ENCODE peak calls at places on chromosomes 2 and 18, in six cellular contexts. T is mucosa of descending colon; J is prostate gland; I is brain microvascular endothelial cell; E is CD4-positive, alpha-beta T cell; L is GM06990. V is an unnamed sample.

GRCh38 chr2:96098900-96099590 is 17.3 kb downstream of the ADRA2B start:
- DNase-seq in J (no peak), L (no peak), T (no peak), E (no peak), I (no peak), V (no peak)

GRCh38 chr2:190467575-190468083 is 59.5 kb downstream of the MFSD6 start:
- DNase-seq in I (no peak), T (no peak), L (no peak), J (no peak), E (no peak), V (no peak)

GRCh38 chr2:177733322-177733855 is 339.2 kb downstream of the PDE11A start:
- DNase-seq in T (no peak), L (no peak), J (no peak), I (no peak), E (no peak), V (no peak)

GRCh38 chr2:149020432-149020851 is 18.1 kb upstream of the LYPD6B start:
- DNase-seq in J (peak; percentile 65), L (peak; percentile 79), T (peak; percentile 60), I (no peak), E (no peak), V (no peak)

GRCh38 chr18:64103979-64104378 is 44.9 kb downstream of the LINC00305 start:
- DNase-seq in E (no peak), J (no peak), T (no peak), I (no peak), L (no peak), V (no peak)

GRCh38 chr2:23385748-23386421 is 906 bp downstream of the KLHL29 start:
- DNase-seq in J (no peak), I (no peak), L (peak; percentile 51), E (no peak), T (peak; percentile 56), V (peak; percentile 73)

GRCh38 chr2:213150315-213150951 is 979 bp downstream of the IKZF2 start:
- DNase-seq in T (no peak), J (peak; percentile 24), I (no peak), E (no peak), L (no peak), V (no peak)

GRCh38 chr2:15968280-15969178 is 28.2 kb downstream of the MYCN start:
- DNase-seq in T (no peak), I (no peak), J (no peak), L (no peak), E (no peak), V (no peak)

GRCh38 chr2:209840434-209840833 is 68.8 kb downstream of the UNC80 start:
- DNase-seq in J (no peak), I (no peak), L (no peak), T (no peak), E (no peak), V (no peak)

GRCh38 chr2:135245055-135245454 is 193.0 kb downstream of the RAB3GAP1 start:
- DNase-seq in I (peak; percentile 68), T (no peak), J (no peak), L (no peak), E (no peak), V (no peak)

GRCh38 chr2:63993871-63994270 is 25.4 kb downstream of the VPS54 start:
- DNase-seq in J (no peak), L (no peak), E (no peak), T (no peak), I (no peak), V (no peak)

GRCh38 chr2:199460101-199460671 is 2.4 kb upstream of the SATB2 start:
- DNase-seq in J (no peak), L (no peak), I (no peak), E (no peak), T (no peak), V (peak; percentile 32)

GRCh38 chr2:170715062-170715931 is at the start of gene SP5:
- DNase-seq in J (peak; percentile 55), I (peak; percentile 20), E (peak; percentile 18), T (peak; percentile 71), L (peak; percentile 5), V (peak; percentile 71)

GRCh38 chr18:50340078-50340477 is 34.8 kb upstream of the SKA1 start:
- DNase-seq in J (no peak), E (no peak), T (no peak), I (no peak), L (no peak), V (no peak)

GRCh38 chr2:168174761-168175160 is 72.6 kb downstream of the STK39 start:
- DNase-seq in I (no peak), L (no peak), E (no peak), J (no peak), T (no peak), V (no peak)

GRCh38 chr2:152762202-152762601 is 43.8 kb downstream of the ARL6IP6 start:
- DNase-seq in L (no peak), E (no peak), J (no peak), T (no peak), I (peak; percentile 77), V (no peak)

GRCh38 chr2:65430515-65431416 is 1.6 kb downstream of the SPRED2 start:
- DNase-seq in L (peak; percentile 88), E (peak; percentile 63), T (peak; percentile 81), J (peak; percentile 77), I (no peak), V (peak; percentile 68)
- TF ChIP-seq CTCF in L (no peak), E (no peak), T (no peak), J (no peak), I (no peak), V (no peak)

GRCh38 chr2:37648316-37649011 is 23.0 kb downstream of the CDC42EP3 start:
- DNase-seq in J (no peak), E (peak; percentile 47), L (peak; percentile 44), T (peak; percentile 75), I (no peak), V (no peak)
- TF ChIP-seq CTCF in J (no peak), E (peak; percentile 19), L (peak; percentile 50), T (no peak), I (peak; percentile 21), V (peak; percentile 2)

GRCh38 chr2:12717988-12718661 is 1.4 kb downstream of the TRIB2 start:
- DNase-seq in J (no peak), L (peak; percentile 43), T (peak; percentile 54), I (no peak), E (peak; percentile 27), V (peak; percentile 47)
- TF ChIP-seq CTCF in J (no peak), L (no peak), T (no peak), I (no peak), E (no peak), V (no peak)

DNA sequence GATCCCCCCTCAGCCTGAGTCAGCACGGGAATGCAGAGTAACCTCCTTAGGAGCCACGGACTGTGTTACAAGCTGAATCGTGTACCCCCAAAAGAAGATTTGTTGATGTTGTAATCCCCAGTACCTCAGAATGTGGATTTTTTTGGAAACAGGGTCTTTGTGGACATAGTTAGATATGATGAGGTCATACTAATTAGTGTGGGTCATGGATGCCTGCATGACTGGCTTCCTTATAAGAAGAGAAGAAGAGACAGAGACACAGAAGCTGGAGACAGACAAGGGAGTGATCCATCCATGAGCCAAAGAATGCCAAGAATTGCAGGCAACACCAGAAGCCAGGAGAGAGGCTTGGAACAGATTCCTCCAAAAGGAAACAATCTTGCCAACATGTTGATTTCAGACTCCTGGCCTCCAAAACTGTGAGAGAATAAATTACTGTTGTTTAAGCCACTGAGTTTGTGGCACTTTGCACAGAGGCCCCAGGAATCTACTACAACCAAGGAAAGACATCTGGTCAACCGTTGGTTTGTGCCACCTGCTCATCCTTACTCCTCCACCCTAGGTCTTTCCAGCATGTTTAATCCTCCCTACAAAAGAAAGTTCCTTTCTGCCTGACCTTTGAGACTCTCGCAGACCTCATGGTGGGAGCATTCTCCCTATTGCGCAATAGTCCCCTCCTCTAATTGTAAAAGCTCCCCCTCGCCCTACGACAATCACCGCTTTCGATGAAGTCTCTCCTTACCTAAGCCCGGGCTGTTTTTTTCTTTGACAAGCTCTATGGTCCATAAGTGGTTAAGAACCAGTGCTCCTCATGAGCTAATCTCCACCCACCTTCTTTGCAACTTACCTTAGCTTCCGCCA is 91.6 kb downstream of the DNER start:
- DNase-seq in L (no peak), E (no peak), T (no peak), I (no peak), J (no peak), V (no peak)
- TF ChIP-seq CTCF in L (no peak), E (no peak), T (no peak), I (no peak), J (no peak), V (no peak)

DNA sequence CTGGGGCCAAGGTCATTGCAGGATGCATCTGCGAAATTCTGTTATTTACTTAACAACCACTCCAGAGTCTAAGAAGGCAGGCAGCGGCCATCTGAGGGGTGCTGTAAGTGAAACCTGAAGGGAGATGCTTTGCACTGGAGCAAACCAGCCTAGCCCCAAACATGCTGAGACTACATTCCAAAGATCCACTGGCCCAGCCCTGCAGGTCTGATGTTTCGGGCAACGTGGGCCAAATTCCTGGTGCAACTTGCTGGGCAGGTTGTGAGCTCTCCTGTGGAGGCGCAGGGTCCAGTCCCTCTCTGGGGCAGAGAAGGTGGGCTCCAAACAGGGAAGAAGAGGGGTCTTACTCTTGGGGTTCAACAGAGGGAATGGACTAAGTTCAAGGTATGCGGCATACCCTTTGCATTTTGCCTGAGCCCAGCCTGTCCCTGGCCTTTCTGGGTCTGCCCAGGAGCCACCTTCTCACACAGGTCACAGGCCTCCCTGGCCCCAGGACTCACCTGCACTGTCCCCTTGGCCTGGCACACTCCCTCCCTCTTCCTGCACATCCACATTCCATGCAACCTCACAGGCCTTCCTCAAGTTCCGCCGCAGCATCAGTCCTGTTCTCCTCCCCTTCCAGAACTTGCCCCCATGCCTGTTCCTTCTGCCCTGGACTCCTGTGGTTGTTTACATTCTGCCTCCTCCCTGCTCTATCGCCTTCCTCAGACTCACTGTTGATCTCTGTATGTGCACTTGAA is 5.1 kb upstream of the MAL start:
- DNase-seq in E (no peak), J (no peak), L (no peak), T (peak; percentile 22), I (no peak), V (no peak)
- TF ChIP-seq CTCF in E (no peak), J (no peak), L (no peak), T (no peak), I (no peak), V (no peak)

GRCh38 chr2:239945751-239946569 is 79.2 kb downstream of the NDUFA10 start:
- DNase-seq in J (no peak), T (peak; percentile 29), L (no peak), E (no peak), I (no peak), V (no peak)
- TF ChIP-seq CTCF in J (no peak), T (no peak), L (no peak), E (no peak), I (no peak), V (no peak)

GRCh38 chr2:85769987-85770362 is 16.2 kb downstream of the ATOH8 start:
- DNase-seq in L (no peak), J (no peak), I (no peak), T (peak; percentile 32), E (no peak), V (no peak)

GRCh38 chr2:85768713-85769112 is 14.9 kb downstream of the ATOH8 start:
- DNase-seq in J (peak; percentile 51), E (no peak), L (no peak), I (peak; percentile 28), T (peak; percentile 44), V (no peak)

GRCh38 chr2:85767803-85768665 is 14.2 kb downstream of the ATOH8 start:
- DNase-seq in I (no peak), L (no peak), J (no peak), E (no peak), T (peak; percentile 19), V (no peak)

GRCh38 chr2:85770369-85770768 is 16.6 kb downstream of the ATOH8 start:
- DNase-seq in I (no peak), E (no peak), J (no peak), T (peak; percentile 22), L (no peak), V (no peak)

GRCh38 chr2:85769236-85769986 is 15.6 kb downstream of the ATOH8 start:
- DNase-seq in L (no peak), J (no peak), T (peak; percentile 29), E (no peak), I (no peak), V (no peak)
- TF ChIP-seq CTCF in L (peak; percentile 18), J (peak; percentile 8), T (no peak), E (no peak), I (peak; percentile 63), V (no peak)

V was measured in GM20000.